ENCODE peak calls at places on chromosome 3, in four cellular contexts. F is GM10248; E is activated CD4-positive, alpha-beta T cell treated with anti-CD3 and anti-CD28 coated beads, Interleukin-2, amount 50 U/mL, for 1 hour; Y is sciatic nerve. R is an unnamed sample.

GRCh38 chr3:169479314-169479939 is 184.1 kb downstream of the MECOM start:
- DNase-seq in F (no peak), E (no peak), Y (no peak), R (no peak)

GRCh38 chr3:71006810-71007785 is 576.4 kb downstream of the FOXP1 start:
- DNase-seq in F (peak; percentile 22), E (no peak), Y (no peak), R (peak; percentile 35)

GRCh38 chr3:50926868-50927267 is 252.1 kb downstream of the DOCK3 start:
- DNase-seq in F (no peak), E (no peak), Y (no peak), R (no peak)

GRCh38 chr3:141738636-141739363 is 702 bp downstream of the RNF7 start:
- DNase-seq in F (no peak), E (no peak), Y (no peak), R (peak; percentile 40)

GRCh38 chr3:141334627-141335250 is 33.6 kb upstream of the ZBTB38 start:
- DNase-seq in F (no peak), E (no peak), Y (no peak), R (no peak)

GRCh38 chr3:46075816-46076215 is 48.5 kb upstream of the XCR1 start:
- DNase-seq in F (no peak), E (no peak), Y (no peak), R (no peak)

GRCh38 chr3:131072099-131072559 is 45.5 kb downstream of the NEK11 start:
- DNase-seq in F (no peak), E (no peak), Y (no peak), R (no peak)

GRCh38 chr3:40623567-40623966 is 98.8 kb downstream of the ZNF621 start:
- DNase-seq in F (no peak), E (no peak), Y (no peak), R (no peak)

GRCh38 chr3:194273396-194274310 is 77.5 kb downstream of the CPN2 start:
- DNase-seq in F (no peak), E (no peak), Y (peak; percentile 61), R (no peak)

GRCh38 chr3:76869726-76870414 is 170.0 kb upstream of the ROBO2 start:
- DNase-seq in F (no peak), E (no peak), Y (no peak), R (no peak)

GRCh38 chr3:72127843-72128242 is 342.9 kb upstream of the PROK2 start:
- DNase-seq in F (no peak), E (no peak), Y (no peak), R (no peak)

GRCh38 chr3:68088216-68088615 is 433.8 kb upstream of the SUCLG2 start:
- DNase-seq in F (no peak), E (peak; percentile 47), Y (no peak), R (no peak)

GRCh38 chr3:17151598-17152373 is 267.0 kb downstream of the PLCL2 start:
- DNase-seq in F (peak; percentile 88), E (peak; percentile 62), Y (no peak), R (no peak)

GRCh38 chr3:4471907-4472306 is 4.8 kb upstream of the SUMF1 start:
- DNase-seq in F (no peak), E (no peak), Y (no peak), R (no peak)

GRCh38 chr3:30908466-30909037 is 14.1 kb upstream of the GADL1 start:
- DNase-seq in F (no peak), E (no peak), Y (no peak), R (peak; percentile 37)